ENCODE peak calls at places on chromosomes 3 and 15, in eight cellular contexts. H is colonic mucosa, T is brain microvascular endothelial cell, L is heart right ventricle, G is left lung, B is endodermal cell, U is HCT116, W is kidney. Q is an unnamed sample.

GRCh38 chr3:72960812-72961518 is 35.6 kb upstream of the PPP4R2 start:
- DNase-seq in H (peak), T (peak), G (no peak), B (no peak), L (peak), W (no peak), U (no peak), Q (no peak)

GRCh38 chr3:38479431-38480092 is 16.6 kb upstream of the EXOG start:
- DNase-seq in H (peak), L (peak), G (no peak), T (peak), W (no peak), B (peak), U (no peak), Q (no peak)

GRCh38 chr15:25715536-25716413 is 147.4 kb downstream of the ATP10A start:
- DNase-seq in H (no peak), T (no peak), L (no peak), U (no peak), G (no peak), B (peak), W (no peak), Q (no peak)

GRCh38 chr15:87871130-87871737 is 385.3 kb downstream of the NTRK3 start:
- DNase-seq in U (no peak), T (no peak), G (no peak), W (no peak), B (no peak), L (no peak), H (no peak), Q (no peak)

GRCh38 chr15:33200903-33201302 is 6.4 kb upstream of the FMN1 start:
- DNase-seq in G (no peak), L (no peak), T (no peak), W (no peak), H (no peak), U (no peak), B (no peak), Q (no peak)

GRCh38 chr3:22089284-22089683 is 338.3 kb upstream of the ZNF385D start:
- DNase-seq in G (no peak), T (peak), U (no peak), L (no peak), W (peak), H (no peak), B (peak), Q (no peak)

GRCh38 chr3:196694202-196694638 is 17.8 kb downstream of the CEP19 start:
- DNase-seq in W (no peak), H (no peak), G (no peak), L (no peak), T (no peak), B (no peak), U (no peak), Q (no peak)

GRCh38 chr15:71088155-71088554 is 27.1 kb upstream of the THSD4 start:
- DNase-seq in L (no peak), G (no peak), B (no peak), W (no peak), T (no peak), U (no peak), H (no peak), Q (no peak)

GRCh38 chr3:47605646-47606045 is 27.0 kb upstream of the CSPG5 start:
- DNase-seq in B (no peak), U (no peak), G (no peak), L (no peak), W (no peak), H (peak), T (peak), Q (no peak)

GRCh38 chr3:111027868-111028267 is 43.7 kb upstream of the NECTIN3 start:
- DNase-seq in G (no peak), W (no peak), L (no peak), U (no peak), T (no peak), B (no peak), H (no peak), Q (no peak)

GRCh38 chr3:50388021-50388719 is 28.8 kb upstream of the TMEM115 start:
- DNase-seq in G (no peak), U (no peak), L (no peak), H (no peak), T (no peak), B (peak), W (no peak), Q (no peak)

GRCh38 chr3:174376346-174376745 is 482.8 kb upstream of the NAALADL2 start:
- DNase-seq in H (no peak), U (no peak), G (no peak), W (no peak), T (no peak), L (no peak), B (no peak), Q (no peak)

GRCh38 chr15:64284037-64284436 is 71.9 kb downstream of the CSNK1G1 start:
- DNase-seq in H (no peak), U (no peak), B (no peak), G (no peak), W (no peak), L (no peak), T (peak), Q (no peak)

GRCh38 chr3:48215466-48215865 is 7.8 kb upstream of the CAMP start:
- DNase-seq in T (no peak), G (no peak), L (peak), B (no peak), H (peak), W (no peak), U (no peak), Q (no peak)

GRCh38 chr3:23292432-23292831 is 89.3 kb downstream of the UBE2E2 start:
- DNase-seq in W (no peak), G (no peak), T (no peak), U (no peak), H (no peak), B (no peak), L (no peak), Q (no peak)

GRCh38 chr3:168981396-168981795 is 682.1 kb downstream of the MECOM start:
- DNase-seq in T (no peak), U (no peak), W (no peak), H (no peak), B (no peak), G (no peak), L (no peak), Q (no peak)

GRCh38 chr3:73029321-73029796 is 32.1 kb upstream of the EBLN2 start:
- DNase-seq in U (no peak), H (no peak), B (no peak), W (no peak), T (peak), G (no peak), L (no peak), Q (no peak)

GRCh38 chr15:58276924-58277323 is 138.7 kb downstream of the AQP9 start:
- DNase-seq in T (no peak), U (no peak), L (no peak), W (no peak), G (no peak), H (no peak), B (no peak), Q (no peak)

GRCh38 chr3:29140706-29141105 is 140.2 kb upstream of the RBMS3 start:
- DNase-seq in U (no peak), H (no peak), L (no peak), B (no peak), W (no peak), T (peak), G (no peak), Q (no peak)

GRCh38 chr3:65963787-65964707 is 74.7 kb downstream of the MAGI1 start:
- DNase-seq in B (no peak), U (peak), T (peak), H (no peak), W (no peak), G (no peak), L (no peak), Q (no peak)

GRCh38 chr15:62740141-62741004 is 302.2 kb upstream of the TPM1 start:
- DNase-seq in L (no peak), W (no peak), H (no peak), B (no peak), T (no peak), G (no peak), U (no peak), Q (no peak)

GRCh38 chr3:11820540-11821041 is 26.1 kb downstream of the TAMM41 start:
- DNase-seq in T (peak), L (no peak), G (no peak), H (no peak), W (no peak), U (no peak), B (peak), Q (no peak)

GRCh38 chr3:179852117-179852886 is 184.4 kb downstream of the PEX5L start:
- DNase-seq in B (peak), L (no peak), H (no peak), U (no peak), G (no peak), W (no peak), T (peak), Q (no peak)
- TF ChIP-seq CTCF in B (peak), L (no peak), H (no peak), U (peak), G (no peak), W (no peak), T (peak), Q (no peak)

GRCh38 chr3:128435058-128435457 is 31.6 kb downstream of the DNAJB8 start:
- DNase-seq in T (no peak), H (no peak), B (peak), G (peak), L (no peak), U (no peak), W (no peak), Q (no peak)
- H3K27ac ChIP-seq in T (no peak), H (no peak), B (no peak), G (no peak), L (no peak), U (no peak), W (peak), Q (no peak)

DNA sequence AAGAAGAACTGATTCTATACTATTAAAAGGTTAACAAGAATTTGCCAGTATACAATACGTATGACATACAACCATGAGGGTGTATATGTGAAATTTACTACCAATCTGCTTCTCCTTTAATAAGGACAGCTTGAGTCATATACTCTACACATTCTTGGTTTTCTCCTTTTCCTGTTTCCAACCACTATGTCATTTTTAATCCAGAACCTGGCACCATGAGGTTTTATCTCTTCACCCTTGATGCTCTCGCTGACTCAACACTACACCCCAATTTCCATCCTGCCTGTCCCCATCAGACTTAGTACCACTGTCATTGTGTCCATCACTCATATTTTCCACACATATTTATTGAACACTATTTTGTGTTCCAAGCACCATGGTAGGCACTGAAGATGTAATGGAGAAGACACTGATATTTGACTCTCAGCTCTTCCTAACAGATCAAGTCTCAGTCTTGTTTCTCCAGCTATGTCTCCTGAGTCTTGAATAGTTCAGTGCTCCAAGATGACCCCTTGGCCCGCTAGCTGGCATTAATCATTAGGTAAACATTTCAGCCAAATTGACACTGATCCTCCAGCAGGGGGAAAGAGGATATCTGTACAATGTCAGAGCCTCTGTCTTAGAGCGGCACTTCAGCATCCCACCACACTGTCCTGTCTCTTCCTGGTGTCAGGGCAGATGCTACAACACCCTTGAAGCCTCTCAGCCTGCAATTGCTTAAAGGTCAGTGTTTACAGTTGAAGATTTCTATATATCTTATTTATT is 11.2 kb upstream of the COL8A1 start:
- DNase-seq in T (peak), B (no peak), W (no peak), H (no peak), G (no peak), U (no peak), L (no peak), Q (no peak)
- TF ChIP-seq CTCF in T (peak), B (peak), W (no peak), H (no peak), G (no peak), U (peak), L (no peak), Q (no peak)

DNA sequence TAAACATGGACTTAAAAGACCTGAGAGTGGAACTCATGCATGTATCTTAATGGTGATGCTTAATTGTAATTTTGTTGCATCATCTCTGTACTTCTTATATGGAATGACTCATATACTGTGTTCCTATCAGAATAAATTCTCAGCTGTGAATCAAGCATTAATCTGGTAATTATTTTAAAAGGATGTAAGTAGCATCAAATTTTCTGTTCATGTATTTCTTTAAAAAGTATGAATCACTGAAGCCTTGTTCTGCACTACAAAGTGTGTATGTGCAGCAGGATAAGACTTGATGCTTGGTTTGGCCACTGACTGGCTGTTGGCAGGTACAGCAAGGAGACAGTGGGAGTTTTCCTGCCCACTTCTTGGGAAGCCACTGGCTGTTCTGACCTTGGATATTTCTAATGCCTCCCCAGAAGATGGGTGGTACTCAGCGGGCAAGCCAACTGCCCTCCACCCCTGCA is 123.9 kb downstream of the ANO10 start:
- DNase-seq in W (no peak), T (no peak), H (no peak), G (no peak), U (no peak), B (no peak), L (peak), Q (no peak)
- H3K27ac ChIP-seq in W (no peak), T (no peak), H (no peak), G (no peak), U (no peak), B (no peak), L (peak), Q (no peak)

GRCh38 chr3:185069023-185069422 is 83.8 kb downstream of the C3orf70 start:
- DNase-seq in W (no peak), H (peak), L (no peak), T (no peak), U (no peak), G (no peak), B (no peak), Q (no peak)

GRCh38 chr3:185071401-185071800 is 81.5 kb downstream of the C3orf70 start:
- DNase-seq in H (no peak), W (no peak), L (no peak), B (no peak), T (no peak), U (no peak), G (no peak), Q (no peak)

GRCh38 chr3:185070491-185071335 is 82.1 kb downstream of the C3orf70 start:
- DNase-seq in W (no peak), B (peak), U (peak), L (no peak), H (peak), T (peak), G (no peak), Q (no peak)

GRCh38 chr3:185067173-185067572 is 85.7 kb downstream of the C3orf70 start:
- DNase-seq in H (no peak), B (no peak), L (no peak), G (no peak), U (no peak), W (no peak), T (no peak), Q (no peak)

DNA sequence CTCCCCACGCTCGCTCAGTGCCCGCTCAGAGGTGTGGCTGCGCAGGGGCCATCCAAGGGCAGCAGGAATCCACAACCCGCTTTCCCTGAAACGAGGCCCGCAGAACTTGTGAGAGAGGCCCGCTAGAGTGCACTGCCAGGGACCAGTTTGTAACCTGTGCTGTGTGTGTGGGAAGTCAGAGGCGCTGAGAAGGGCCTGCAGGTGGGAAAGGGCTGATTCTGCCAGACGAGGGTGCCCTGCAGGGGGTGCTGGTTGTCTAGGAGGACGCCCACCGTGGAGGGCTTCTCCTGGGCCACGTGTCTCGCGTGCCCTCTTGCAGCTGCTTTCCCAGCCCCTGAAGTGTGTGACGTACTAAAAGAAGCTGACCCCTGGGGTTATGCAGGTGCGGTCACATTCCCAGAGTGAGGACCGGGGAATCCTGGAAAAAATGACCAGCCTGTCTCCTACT is 83.3 kb downstream of the C3orf70 start:
- DNase-seq in U (no peak), W (no peak), B (peak), T (no peak), H (peak), G (no peak), L (no peak), Q (no peak)
- TF ChIP-seq CTCF in U (peak), W (no peak), B (peak), T (peak), H (no peak), G (no peak), L (no peak), Q (no peak)

GRCh38 chr3:78785004-78785403 is 982.8 kb downstream of the ROBO1 start:
- DNase-seq in W (no peak), L (no peak), T (no peak), U (no peak), H (no peak), G (no peak), B (no peak), Q (no peak)
- H3K27ac ChIP-seq in W (no peak), L (no peak), T (no peak), U (no peak), H (no peak), G (no peak), B (no peak), Q (no peak)

DNA sequence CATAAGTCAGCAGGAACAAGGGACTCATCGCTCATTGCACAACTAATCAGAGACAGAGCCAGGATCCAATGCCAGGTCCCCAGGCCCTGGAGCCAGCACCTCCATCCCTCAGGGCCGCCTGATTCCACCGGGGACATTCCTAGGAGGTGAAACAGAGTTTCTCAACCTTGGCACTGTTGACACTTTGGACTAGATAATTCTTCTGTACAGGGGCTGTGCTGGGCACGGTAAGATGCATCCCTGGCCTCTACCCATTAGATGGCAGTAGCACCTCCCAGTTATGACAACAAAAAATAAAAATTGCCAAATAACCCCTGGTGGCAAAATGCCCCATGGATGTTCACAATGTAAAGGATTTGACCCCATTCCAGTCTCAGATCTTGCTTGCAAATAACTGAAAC is 127.7 kb downstream of the MTHFS start:
- DNase-seq in W (no peak), L (no peak), B (no peak), G (no peak), H (no peak), T (peak), U (peak), Q (no peak)
- TF ChIP-seq CTCF in W (no peak), L (peak), B (peak), G (no peak), H (no peak), T (peak), U (peak), Q (no peak)

Q was measured in coronary artery.